ENCODE peak calls at places on chromosomes 11 and 22, in ten cellular contexts. K is cardiac fibroblast; G is activated T-cell treated with anti-CD3 and anti-CD28 coated beads, Interleukin-2, amount 50 U/mL, for 1 hour; U is T-helper 2 cell; Y is SK-MEL-5; P is endothelial cell of umbilical vein; N is substantia nigra; L is H7; M is gastrocnemius medialis; X is activated CD8-positive, alpha-beta memory T cell treated with anti-CD3 and anti-CD28 coated beads for 24 hours. T is an unnamed sample.

GRCh38 chr11:78470861-78471442 is 53.3 kb upstream of the GAB2 start:
- DNase-seq in K (no peak), G (no peak), U (no peak), Y (no peak), P (no peak), N (no peak), L (no peak), M (no peak), X (no peak), T (no peak)

GRCh38 chr22:32574397-32574796 is 99.8 kb downstream of the FBXO7 start:
- DNase-seq in K (no peak), G (no peak), U (no peak), Y (peak; percentile 20), P (no peak), N (no peak), L (no peak), M (no peak), X (no peak), T (peak; percentile 28)

GRCh38 chr11:129277216-129277838 is 85.2 kb upstream of the ARHGAP32 start:
- DNase-seq in K (no peak), G (no peak), U (no peak), Y (no peak), P (peak; percentile 6), N (no peak), L (no peak), M (no peak), X (no peak), T (no peak)

GRCh38 chr22:19352766-19353165 is 61.2 kb upstream of the CLTCL1 start:
- DNase-seq in K (no peak), G (no peak), U (no peak), Y (no peak), P (no peak), N (no peak), L (no peak), M (no peak), X (peak; percentile 21), T (no peak)

GRCh38 chr22:46055176-46055850 is 78.4 kb upstream of the WNT7B start:
- DNase-seq in K (peak; percentile 36), G (no peak), U (no peak), Y (no peak), P (peak; percentile 31), N (no peak), L (no peak), M (peak; percentile 81), X (no peak), T (peak; percentile 90)

GRCh38 chr11:119567667-119568582 is 145.0 kb upstream of the THY1 start:
- DNase-seq in K (peak; percentile 82), G (no peak), U (no peak), Y (peak; percentile 16), P (no peak), N (peak; percentile 59), L (no peak), M (no peak), X (peak; percentile 28), T (no peak)

GRCh38 chr11:109547356-109548027 is 125.5 kb downstream of the C11orf87 start:
- DNase-seq in K (peak; percentile 82), G (no peak), U (no peak), Y (no peak), P (no peak), N (no peak), L (no peak), M (no peak), X (no peak), T (no peak)

GRCh38 chr11:44313701-44314489 is 4.0 kb upstream of the ALX4 start:
- DNase-seq in K (peak; percentile 26), G (no peak), U (no peak), Y (no peak), P (no peak), N (no peak), L (peak; percentile 48), M (no peak), X (no peak), T (no peak)

GRCh38 chr22:27845603-27846100 is 44.1 kb upstream of the MN1 start:
- DNase-seq in K (no peak), G (no peak), U (no peak), Y (no peak), P (no peak), N (no peak), L (peak; percentile 54), M (no peak), X (peak; percentile 42), T (no peak)

GRCh38 chr11:28529046-28529445 is 420.9 kb downstream of the METTL15 start:
- DNase-seq in K (peak; percentile 25), G (no peak), U (no peak), Y (no peak), P (no peak), N (no peak), L (no peak), M (no peak), X (no peak), T (no peak)

GRCh38 chr11:13944801-13945505 is 17.6 kb upstream of the SPON1 start:
- DNase-seq in K (no peak), G (no peak), U (no peak), Y (no peak), P (no peak), N (no peak), L (no peak), M (no peak), X (no peak), T (no peak)

GRCh38 chr11:68471360-68472340 is 11.1 kb downstream of the PPP6R3 start:
- DNase-seq in K (peak; percentile 85), G (peak; percentile 48), U (peak; percentile 37), Y (no peak), P (no peak), N (no peak), L (peak; percentile 13), M (no peak), X (peak; percentile 66), T (no peak)